ENCODE peak calls at places on chromosomes 13 and 19, in eight cellular contexts. One of them, this sample, is unnamed.

GRCh38 chr13:23159205-23159586 is 21.6 kb upstream of the SGCG start:
- DNase-seq in activated T-helper 1 cell treated with Interleukin-2 at 50 U/mL for 16 hours: no peak
- DNase-seq in iPS DF 6.9: peak
- DNase-seq in retinal pigment epithelial cell: no peak
- DNase-seq in endodermal cell: peak
- DNase-seq in activated CD4-positive, alpha-beta T cell treated with anti-CD3 and anti-CD28 coated beads, Interleukin-2, amount 50 U/mL, for 24 hours: no peak
- DNase-seq in thoracic aorta: no peak
- DNase-seq in stimulated activated CD8-positive, alpha-beta memory T cell treated with anti-CD3 and anti-CD28 coated beads, Interleukin-7, amount 100 ng/mL, for 1 hour: no peak
- DNase-seq in this sample: no peak

GRCh38 chr19:44848036-44848804 is 2.1 kb downstream of the NECTIN2 start:
- DNase-seq in retinal pigment epithelial cell: no peak
- DNase-seq in activated CD4-positive, alpha-beta T cell treated with anti-CD3 and anti-CD28 coated beads, Interleukin-2, amount 50 U/mL, for 24 hours: no peak
- DNase-seq in thoracic aorta: no peak
- DNase-seq in stimulated activated CD8-positive, alpha-beta memory T cell treated with anti-CD3 and anti-CD28 coated beads, Interleukin-7, amount 100 ng/mL, for 1 hour: no peak
- DNase-seq in endodermal cell: peak
- DNase-seq in iPS DF 6.9: no peak
- DNase-seq in activated T-helper 1 cell treated with Interleukin-2 at 50 U/mL for 16 hours: no peak
- DNase-seq in this sample: no peak

GRCh38 chr19:10677796-10678195 is 23.4 kb upstream of the QTRT1 start:
- DNase-seq in activated T-helper 1 cell treated with Interleukin-2 at 50 U/mL for 16 hours: no peak
- DNase-seq in endodermal cell: no peak
- DNase-seq in stimulated activated CD8-positive, alpha-beta memory T cell treated with anti-CD3 and anti-CD28 coated beads, Interleukin-7, amount 100 ng/mL, for 1 hour: no peak
- DNase-seq in retinal pigment epithelial cell: no peak
- DNase-seq in iPS DF 6.9: no peak
- DNase-seq in activated CD4-positive, alpha-beta T cell treated with anti-CD3 and anti-CD28 coated beads, Interleukin-2, amount 50 U/mL, for 24 hours: no peak
- DNase-seq in thoracic aorta: no peak
- DNase-seq in this sample: no peak

GRCh38 chr19:52716578-52716977 is 18.3 kb downstream of the ZNF611 start:
- DNase-seq in retinal pigment epithelial cell: no peak
- DNase-seq in activated CD4-positive, alpha-beta T cell treated with anti-CD3 and anti-CD28 coated beads, Interleukin-2, amount 50 U/mL, for 24 hours: no peak
- DNase-seq in thoracic aorta: no peak
- DNase-seq in endodermal cell: peak
- DNase-seq in stimulated activated CD8-positive, alpha-beta memory T cell treated with anti-CD3 and anti-CD28 coated beads, Interleukin-7, amount 100 ng/mL, for 1 hour: no peak
- DNase-seq in iPS DF 6.9: peak
- DNase-seq in activated T-helper 1 cell treated with Interleukin-2 at 50 U/mL for 16 hours: no peak
- DNase-seq in this sample: no peak

GRCh38 chr13:111265006-111265700 is 55.3 kb upstream of the TEX29 start:
- DNase-seq in activated CD4-positive, alpha-beta T cell treated with anti-CD3 and anti-CD28 coated beads, Interleukin-2, amount 50 U/mL, for 24 hours: no peak
- DNase-seq in stimulated activated CD8-positive, alpha-beta memory T cell treated with anti-CD3 and anti-CD28 coated beads, Interleukin-7, amount 100 ng/mL, for 1 hour: no peak
- DNase-seq in thoracic aorta: no peak
- DNase-seq in retinal pigment epithelial cell: no peak
- DNase-seq in activated T-helper 1 cell treated with Interleukin-2 at 50 U/mL for 16 hours: no peak
- DNase-seq in iPS DF 6.9: no peak
- DNase-seq in endodermal cell: peak
- DNase-seq in this sample: no peak

GRCh38 chr19:53037101-53038097 is 7.1 kb upstream of the ERVV-2 start:
- DNase-seq in retinal pigment epithelial cell: no peak
- DNase-seq in iPS DF 6.9: no peak
- DNase-seq in stimulated activated CD8-positive, alpha-beta memory T cell treated with anti-CD3 and anti-CD28 coated beads, Interleukin-7, amount 100 ng/mL, for 1 hour: no peak
- DNase-seq in endodermal cell: peak
- DNase-seq in activated T-helper 1 cell treated with Interleukin-2 at 50 U/mL for 16 hours: no peak
- DNase-seq in activated CD4-positive, alpha-beta T cell treated with anti-CD3 and anti-CD28 coated beads, Interleukin-2, amount 50 U/mL, for 24 hours: no peak
- DNase-seq in thoracic aorta: no peak
- DNase-seq in this sample: no peak

GRCh38 chr13:34066344-34066743 is 248.4 kb downstream of the RFC3 start:
- DNase-seq in endodermal cell: peak
- DNase-seq in activated CD4-positive, alpha-beta T cell treated with anti-CD3 and anti-CD28 coated beads, Interleukin-2, amount 50 U/mL, for 24 hours: no peak
- DNase-seq in stimulated activated CD8-positive, alpha-beta memory T cell treated with anti-CD3 and anti-CD28 coated beads, Interleukin-7, amount 100 ng/mL, for 1 hour: no peak
- DNase-seq in iPS DF 6.9: no peak
- DNase-seq in activated T-helper 1 cell treated with Interleukin-2 at 50 U/mL for 16 hours: no peak
- DNase-seq in retinal pigment epithelial cell: no peak
- DNase-seq in thoracic aorta: no peak
- DNase-seq in this sample: no peak

GRCh38 chr19:1324792-1325567 is 39.3 kb downstream of the EFNA2 start:
- DNase-seq in retinal pigment epithelial cell: peak
- DNase-seq in thoracic aorta: no peak
- DNase-seq in activated CD4-positive, alpha-beta T cell treated with anti-CD3 and anti-CD28 coated beads, Interleukin-2, amount 50 U/mL, for 24 hours: no peak
- DNase-seq in stimulated activated CD8-positive, alpha-beta memory T cell treated with anti-CD3 and anti-CD28 coated beads, Interleukin-7, amount 100 ng/mL, for 1 hour: no peak
- DNase-seq in activated T-helper 1 cell treated with Interleukin-2 at 50 U/mL for 16 hours: no peak
- DNase-seq in iPS DF 6.9: no peak
- DNase-seq in endodermal cell: no peak
- DNase-seq in this sample: no peak

GRCh38 chr13:73533111-73533510 is 474.3 kb downstream of the KLF5 start:
- DNase-seq in retinal pigment epithelial cell: no peak
- DNase-seq in activated T-helper 1 cell treated with Interleukin-2 at 50 U/mL for 16 hours: no peak
- DNase-seq in thoracic aorta: no peak
- DNase-seq in activated CD4-positive, alpha-beta T cell treated with anti-CD3 and anti-CD28 coated beads, Interleukin-2, amount 50 U/mL, for 24 hours: no peak
- DNase-seq in stimulated activated CD8-positive, alpha-beta memory T cell treated with anti-CD3 and anti-CD28 coated beads, Interleukin-7, amount 100 ng/mL, for 1 hour: no peak
- DNase-seq in endodermal cell: no peak
- DNase-seq in iPS DF 6.9: no peak
- DNase-seq in this sample: no peak

GRCh38 chr19:48543121-48543710 is 8.8 kb upstream of the SULT2B1 start:
- DNase-seq in endodermal cell: peak
- DNase-seq in thoracic aorta: no peak
- DNase-seq in activated CD4-positive, alpha-beta T cell treated with anti-CD3 and anti-CD28 coated beads, Interleukin-2, amount 50 U/mL, for 24 hours: no peak
- DNase-seq in activated T-helper 1 cell treated with Interleukin-2 at 50 U/mL for 16 hours: no peak
- DNase-seq in retinal pigment epithelial cell: no peak
- DNase-seq in iPS DF 6.9: no peak
- DNase-seq in stimulated activated CD8-positive, alpha-beta memory T cell treated with anti-CD3 and anti-CD28 coated beads, Interleukin-7, amount 100 ng/mL, for 1 hour: no peak
- DNase-seq in this sample: no peak

GRCh38 chr19:39479916-39480315 is 722 bp upstream of the TIMM50 start:
- DNase-seq in stimulated activated CD8-positive, alpha-beta memory T cell treated with anti-CD3 and anti-CD28 coated beads, Interleukin-7, amount 100 ng/mL, for 1 hour: no peak
- DNase-seq in retinal pigment epithelial cell: no peak
- DNase-seq in thoracic aorta: no peak
- DNase-seq in activated T-helper 1 cell treated with Interleukin-2 at 50 U/mL for 16 hours: no peak
- DNase-seq in iPS DF 6.9: no peak
- DNase-seq in endodermal cell: no peak
- DNase-seq in activated CD4-positive, alpha-beta T cell treated with anti-CD3 and anti-CD28 coated beads, Interleukin-2, amount 50 U/mL, for 24 hours: no peak
- DNase-seq in this sample: no peak

GRCh38 chr19:7340959-7341837 is 7.5 kb upstream of the ARHGEF18 start:
- DNase-seq in activated CD4-positive, alpha-beta T cell treated with anti-CD3 and anti-CD28 coated beads, Interleukin-2, amount 50 U/mL, for 24 hours: peak
- DNase-seq in thoracic aorta: peak
- DNase-seq in endodermal cell: peak
- DNase-seq in iPS DF 6.9: peak
- DNase-seq in activated T-helper 1 cell treated with Interleukin-2 at 50 U/mL for 16 hours: peak
- DNase-seq in stimulated activated CD8-positive, alpha-beta memory T cell treated with anti-CD3 and anti-CD28 coated beads, Interleukin-7, amount 100 ng/mL, for 1 hour: peak
- DNase-seq in retinal pigment epithelial cell: peak
- DNase-seq in this sample: peak